ENCODE peak calls at places on chromosomes 3 and 15, in five cellular contexts. X is tibial nerve, Z is A549, H is uterus, D is stomach. I is an unnamed sample.

GRCh38 chr15:65189102-65189740 is 4.1 kb upstream of the CLPX start:
- DNase-seq in Z (peak), D (no peak), X (peak), H (peak), I (peak)

GRCh38 chr3:146865175-146865755 is 260.1 kb upstream of the PLSCR5 start:
- DNase-seq in Z (no peak), H (no peak), X (no peak), D (no peak), I (no peak)

GRCh38 chr3:46701211-46701939 is at the start of gene TMIE:
- DNase-seq in D (no peak), H (no peak), Z (no peak), X (no peak), I (no peak)

GRCh38 chr15:66294157-66294931 is 976 bp downstream of the DIS3L start:
- DNase-seq in D (no peak), H (no peak), X (peak), Z (peak), I (peak)

GRCh38 chr3:108407858-108408257 is 102.5 kb downstream of the MYH15 start:
- DNase-seq in X (no peak), H (no peak), Z (no peak), D (no peak), I (no peak)

GRCh38 chr3:86180696-86181095 is 810.3 kb downstream of the VGLL3 start:
- DNase-seq in D (no peak), X (no peak), H (no peak), Z (peak), I (no peak)

GRCh38 chr3:133989931-133990702 is 39.6 kb downstream of the SLCO2A1 start:
- DNase-seq in H (no peak), X (no peak), D (no peak), Z (no peak), I (no peak)

GRCh38 chr3:99394831-99395733 is 243.3 kb upstream of the COL8A1 start:
- DNase-seq in X (no peak), Z (no peak), D (no peak), H (no peak), I (no peak)

GRCh38 chr3:143627336-143627735 is 220.9 kb downstream of the SLC9A9 start:
- DNase-seq in X (no peak), H (no peak), Z (no peak), D (no peak), I (no peak)

GRCh38 chr3:71972031-71972430 is 187.1 kb upstream of the PROK2 start:
- DNase-seq in D (no peak), Z (no peak), X (no peak), H (no peak), I (no peak)

GRCh38 chr15:84949043-84949442 is 32.6 kb upstream of the PDE8A start:
- DNase-seq in H (no peak), D (no peak), Z (no peak), X (no peak), I (no peak)

GRCh38 chr3:187967982-187968381 is 186.0 kb upstream of the LPP start:
- DNase-seq in D (no peak), X (no peak), Z (no peak), H (no peak), I (no peak)

GRCh38 chr3:174202146-174202545 is 657.0 kb upstream of the NAALADL2 start:
- DNase-seq in H (no peak), D (no peak), Z (no peak), X (no peak), I (no peak)

GRCh38 chr15:50884583-50884982 is 23.9 kb upstream of the AP4E1 start:
- DNase-seq in X (no peak), D (no peak), H (no peak), Z (no peak), I (no peak)

GRCh38 chr15:48149858-48150257 is 28.2 kb downstream of the MYEF2 start:
- DNase-seq in Z (no peak), X (no peak), H (no peak), D (no peak), I (no peak)

GRCh38 chr3:127732879-127733350 is 60.2 kb downstream of the ABTB1 start:
- DNase-seq in X (no peak), D (no peak), H (no peak), Z (no peak), I (no peak)

GRCh38 chr3:113743006-113743639 is 2.9 kb downstream of the NAA50 start:
- DNase-seq in D (no peak), Z (no peak), H (no peak), X (no peak), I (peak)

GRCh38 chr3:140152851-140153640 is 218.1 kb downstream of the CLSTN2 start:
- DNase-seq in X (no peak), H (no peak), Z (no peak), D (no peak), I (no peak)

GRCh38 chr15:22989576-22990477 is 9.7 kb upstream of the CYFIP1 start:
- DNase-seq in D (peak), H (no peak), X (no peak), Z (no peak), I (no peak)

GRCh38 chr15:65960586-65960985 is 91.3 kb downstream of the RAB11A start:
- DNase-seq in Z (no peak), H (no peak), X (no peak), D (no peak), I (no peak)

GRCh38 chr3:186772886-186773417 is 10.4 kb upstream of the EIF4A2 start:
- DNase-seq in X (peak), D (peak), Z (no peak), H (peak), I (peak)

GRCh38 chr3:70996082-70996481 is 587.4 kb downstream of the FOXP1 start:
- DNase-seq in Z (no peak), D (no peak), X (no peak), H (no peak), I (no peak)

GRCh38 chr15:62572797-62573196 is 407.7 kb upstream of the C2CD4B start:
- DNase-seq in X (no peak), H (no peak), D (no peak), Z (no peak), I (no peak)

GRCh38 chr3:146929696-146930095 is 324.6 kb upstream of the PLSCR5 start:
- DNase-seq in H (no peak), X (no peak), D (no peak), Z (no peak), I (no peak)

GRCh38 chr3:185715091-185715490 is 109.8 kb downstream of the IGF2BP2 start:
- DNase-seq in Z (no peak), X (no peak), D (no peak), H (no peak), I (no peak)

GRCh38 chr15:34582461-34583357 is 742 bp downstream of the GOLGA8B start:
- DNase-seq in X (no peak), D (peak), Z (peak), H (no peak), I (peak)

GRCh38 chr3:165185707-165186327 is 10.4 kb downstream of the SLITRK3 start:
- DNase-seq in H (peak), X (no peak), D (peak), Z (no peak), I (peak)

GRCh38 chr3:132874701-132875100 is 152.5 kb upstream of the NPHP3 start:
- DNase-seq in D (no peak), X (no peak), Z (no peak), H (no peak), I (no peak)

GRCh38 chr15:60464836-60465630 is 13.9 kb downstream of the ICE2 start:
- DNase-seq in Z (no peak), H (no peak), D (no peak), X (no peak), I (no peak)

GRCh38 chr3:77147836-77148578 is 108.1 kb downstream of the ROBO2 start:
- DNase-seq in H (no peak), X (no peak), D (no peak), Z (no peak), I (no peak)

GRCh38 chr15:49644364-49644794 is 23.5 kb downstream of the DTWD1 start:
- DNase-seq in Z (no peak), X (no peak), D (no peak), H (peak), I (peak)

GRCh38 chr3:197394464-197395321 is 96.3 kb upstream of the DLG1 start:
- DNase-seq in H (peak), Z (no peak), X (peak), D (peak), I (no peak)

GRCh38 chr3:114857281-114857680 is 289.8 kb downstream of the ZBTB20 start:
- DNase-seq in D (no peak), H (no peak), Z (no peak), X (no peak), I (no peak)

GRCh38 chr3:32443471-32443870 is 51.8 kb downstream of the CMTM7 start:
- DNase-seq in H (no peak), D (no peak), X (no peak), Z (no peak), I (no peak)

GRCh38 chr3:110984456-110985250 is 87.0 kb upstream of the NECTIN3 start:
- DNase-seq in Z (no peak), D (no peak), H (no peak), X (no peak), I (no peak)

GRCh38 chr15:64152507-64153387 is 1.2 kb downstream of the SNX22 start:
- DNase-seq in H (no peak), X (no peak), Z (no peak), D (no peak), I (peak)

GRCh38 chr3:48614044-48614443 is 4.6 kb upstream of the UQCRC1 start:
- DNase-seq in Z (no peak), X (no peak), D (no peak), H (no peak), I (no peak)

GRCh38 chr3:48612270-48612669 is 2.8 kb upstream of the UQCRC1 start:
- DNase-seq in D (no peak), H (no peak), Z (no peak), X (no peak), I (no peak)

GRCh38 chr3:48607519-48607918 is 1.9 kb downstream of the UQCRC1 start:
- DNase-seq in X (no peak), Z (no peak), D (no peak), H (no peak), I (peak)

DNA sequence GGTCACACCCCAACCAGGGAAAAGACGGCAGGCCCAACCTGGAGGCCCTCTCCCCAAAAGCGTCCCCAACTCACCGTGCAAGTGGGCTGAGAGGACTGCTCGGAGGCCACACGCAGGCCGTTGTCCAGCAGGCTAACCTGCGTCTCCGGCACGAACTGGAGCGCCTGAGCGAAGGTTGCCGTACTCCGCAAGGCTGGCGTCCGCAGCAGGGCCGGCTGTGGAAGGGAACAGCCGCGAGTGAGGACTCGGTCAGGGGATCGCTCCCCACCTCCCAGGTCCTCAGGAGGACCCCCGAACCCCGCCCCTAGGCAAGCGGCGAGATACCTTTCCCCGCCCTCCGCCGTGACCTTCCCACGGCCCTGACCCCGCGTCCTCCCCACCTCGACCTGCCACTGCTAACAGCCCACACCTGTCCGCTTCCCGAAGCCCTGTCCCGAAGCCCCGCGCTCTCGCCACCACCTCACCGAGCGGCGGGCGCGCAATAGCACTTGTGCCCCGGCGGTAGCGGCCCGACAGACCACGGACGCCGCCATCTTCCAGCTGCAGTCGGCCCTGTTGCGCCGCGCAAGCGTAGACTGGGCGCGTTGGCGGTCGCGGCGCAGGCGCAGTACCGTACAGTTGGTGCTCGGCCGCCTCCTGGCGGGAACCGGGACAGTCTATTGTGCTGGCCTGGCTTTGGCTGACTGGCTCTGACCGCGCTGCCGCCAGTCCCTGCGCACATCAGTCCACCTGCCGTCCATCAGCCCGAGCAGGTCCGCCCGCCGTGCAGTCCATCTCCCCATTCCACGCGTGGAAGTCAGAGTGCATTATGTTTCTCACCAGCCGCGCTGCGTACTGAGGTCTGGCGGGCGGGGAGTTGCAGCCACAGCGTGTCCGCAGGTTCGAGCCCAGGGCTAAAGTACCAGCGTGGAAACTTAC is at the start of gene UQCRC1:
- DNase-seq in H (peak), X (peak), Z (peak), D (peak), I (peak)
- TF ChIP-seq POLR2A in H (peak), X (peak), Z (peak), D (no peak), I (peak)

GRCh38 chr15:57281357-57281756 is 94.9 kb upstream of the CGNL1 start:
- DNase-seq in D (no peak), H (no peak), X (no peak), Z (no peak), I (no peak)
- TF ChIP-seq POLR2A in D (no peak), H (no peak), X (no peak), Z (no peak), I (no peak)

GRCh38 chr3:81995334-81995733 is 233.9 kb upstream of the GBE1 start:
- DNase-seq in X (no peak), H (no peak), Z (no peak), D (no peak), I (no peak)
- TF ChIP-seq POLR2A in X (no peak), H (no peak), Z (no peak), D (no peak), I (no peak)

GRCh38 chr3:170357920-170358854 is 672 bp downstream of the SKIL start:
- DNase-seq in D (peak), X (peak), H (peak), Z (peak), I (peak)

GRCh38 chr3:170355738-170356595 is 1.5 kb upstream of the SKIL start:
- DNase-seq in X (peak), D (peak), H (peak), Z (no peak), I (peak)

GRCh38 chr3:170356596-170357175 is 829 bp upstream of the SKIL start:
- DNase-seq in D (peak), H (peak), Z (peak), X (peak), I (peak)

GRCh38 chr3:170359178-170359704 is 1.7 kb downstream of the SKIL start:
- DNase-seq in H (no peak), D (no peak), Z (no peak), X (no peak), I (no peak)

GRCh38 chr3:170357176-170357919 is at the start of gene SKIL:
- DNase-seq in X (peak), D (peak), H (peak), Z (peak), I (peak)
- TF ChIP-seq POLR2A in X (no peak), D (no peak), H (peak), Z (peak), I (peak)

GRCh38 chr3:14691719-14692118 is 16.8 kb downstream of the C3orf20 start:
- DNase-seq in X (no peak), D (no peak), H (no peak), Z (no peak), I (no peak)
- TF ChIP-seq POLR2A in X (no peak), D (no peak), H (no peak), Z (no peak), I (no peak)

GRCh38 chr3:52685705-52686691 is at the start of the genes GNL3 and PBRM1:
- DNase-seq in X (peak), H (peak), D (peak), Z (peak), I (peak)
- TF ChIP-seq POLR2A in X (peak), H (peak), D (no peak), Z (peak), I (peak)

GRCh38 chr3:58491506-58492384 is at the start of gene KCTD6:
- DNase-seq in H (peak), Z (peak), D (peak), X (peak), I (peak)
- TF ChIP-seq POLR2A in H (peak), Z (peak), D (no peak), X (peak), I (peak)

GRCh38 chr3:149377408-149378111 is at the start of gene TM4SF1:
- DNase-seq in H (peak), Z (peak), D (peak), X (peak), I (no peak)
- TF ChIP-seq POLR2A in H (peak), Z (peak), D (no peak), X (peak), I (no peak)

GRCh38 chr3:52289338-52289746 is 1.7 kb downstream of the GLYCTK start:
- DNase-seq in H (no peak), Z (no peak), D (peak), X (no peak), I (peak)

GRCh38 chr3:52291508-52292181 is 4.0 kb downstream of the GLYCTK start:
- DNase-seq in Z (no peak), H (no peak), X (no peak), D (no peak), I (peak)

GRCh38 chr3:52288674-52289073 is 1.0 kb downstream of the GLYCTK start:
- DNase-seq in D (no peak), Z (no peak), X (no peak), H (no peak), I (no peak)

GRCh38 chr3:52290596-52291507 is 3.2 kb downstream of the GLYCTK start:
- DNase-seq in H (no peak), Z (no peak), X (no peak), D (no peak), I (no peak)

DNA sequence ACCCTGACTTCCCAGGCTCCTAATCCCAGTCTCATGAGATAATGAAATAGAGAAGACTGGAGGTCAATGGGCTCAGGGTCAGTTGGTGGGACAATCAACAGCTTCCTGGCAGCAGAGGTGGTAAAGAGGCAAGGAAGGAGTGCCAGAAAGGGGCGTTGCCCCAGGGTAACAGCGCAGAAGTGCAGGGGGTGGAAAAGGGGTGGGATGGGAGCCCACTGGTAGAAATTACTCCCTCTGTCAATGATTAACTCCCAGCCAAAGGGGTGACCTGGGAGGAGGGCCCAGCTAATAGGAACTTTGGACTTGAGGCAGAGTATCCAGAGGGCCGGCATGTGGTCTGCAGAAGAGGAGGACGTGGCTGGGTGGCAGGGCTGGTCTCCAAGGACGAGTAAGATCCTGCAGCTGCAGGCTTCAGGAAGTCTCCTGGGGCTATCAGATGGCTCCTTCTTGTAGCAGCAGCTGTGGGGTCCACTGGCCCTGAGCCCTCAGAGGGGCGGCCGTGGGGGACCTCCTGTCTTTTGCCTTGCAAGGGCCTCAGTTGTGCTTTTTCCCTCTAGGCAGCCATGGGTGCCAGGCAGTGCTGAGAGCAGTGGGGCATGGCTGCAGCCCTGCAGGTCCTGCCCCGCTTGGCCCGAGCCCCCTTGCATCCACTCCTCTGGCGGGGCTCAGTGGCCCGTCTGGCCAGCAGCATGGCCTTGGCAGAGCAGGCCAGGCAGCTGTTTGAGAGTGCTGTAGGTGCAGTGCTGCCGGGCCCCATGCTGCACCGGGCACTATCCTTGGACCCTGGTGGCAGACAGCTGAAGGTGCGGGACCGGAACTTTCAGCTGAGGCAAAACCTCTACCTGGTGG is 2.3 kb downstream of the GLYCTK start:
- DNase-seq in Z (no peak), H (no peak), D (peak), X (no peak), I (no peak)
- TF ChIP-seq POLR2A in Z (no peak), H (no peak), D (no peak), X (no peak), I (no peak)

GRCh38 chr3:189899186-189899585 is 221.5 kb downstream of the P3H2 start:
- DNase-seq in Z (no peak), D (no peak), H (no peak), X (no peak), I (no peak)
- TF ChIP-seq POLR2A in Z (no peak), D (no peak), H (no peak), X (no peak), I (no peak)

I was measured in erythroblast.